ENCODE peak calls at places on chromosomes 6 and 20, in four cellular contexts. N is fibroblast of the aortic adventitia, K is uterus, U is adipocyte. O is an unnamed sample.

GRCh38 chr6:167576798-167577528 is 249.7 kb upstream of the AFDN start:
- DNase-seq in N (no peak), K (no peak), U (no peak), O (no peak)

GRCh38 chr20:58963060-58963584 is 17.9 kb upstream of the NELFCD start:
- DNase-seq in N (no peak), K (no peak), U (no peak), O (no peak)

GRCh38 chr6:27059621-27060425 is 187.7 kb upstream of the PRSS16 start:
- DNase-seq in N (no peak), K (no peak), U (no peak), O (no peak)

GRCh38 chr20:18524646-18525045 is 16.9 kb downstream of the SEC23B start:
- DNase-seq in N (peak; percentile 60), K (no peak), U (peak; percentile 51), O (no peak)

GRCh38 chr20:24423291-24423690 is 46.1 kb upstream of the SYNDIG1 start:
- DNase-seq in N (no peak), K (no peak), U (no peak), O (no peak)

GRCh38 chr6:28583463-28583862 is 57.8 kb downstream of the GPX5 start:
- DNase-seq in N (no peak), K (no peak), U (no peak), O (no peak)

GRCh38 chr20:37984018-37984785 is 49.1 kb downstream of the TTI1 start:
- DNase-seq in N (no peak), K (peak; percentile 19), U (no peak), O (peak; percentile 37)

GRCh38 chr6:41071501-41071922 is 644 bp downstream of the OARD1 start:
- DNase-seq in N (no peak), K (no peak), U (no peak), O (no peak)

GRCh38 chr6:168194732-168195565 is 115.9 kb upstream of the FRMD1 start:
- DNase-seq in N (no peak), K (peak; percentile 8), U (no peak), O (peak; percentile 4)

GRCh38 chr6:7146079-7146828 is 38.5 kb downstream of the RREB1 start:
- DNase-seq in N (peak; percentile 65), K (peak; percentile 55), U (peak; percentile 52), O (peak; percentile 58)

GRCh38 chr6:132512638-132513632 is at the start of gene STX7:
- DNase-seq in N (peak; percentile 84), K (peak; percentile 88), U (peak; percentile 95), O (peak; percentile 91)

GRCh38 chr20:10131612-10132345 is 86.9 kb upstream of the SNAP25 start:
- DNase-seq in N (peak; percentile 58), K (peak; percentile 25), U (peak; percentile 49), O (peak; percentile 63)

GRCh38 chr20:34923414-34923813 is 32.2 kb downstream of the GSS start:
- DNase-seq in N (no peak), K (no peak), U (no peak), O (no peak)

GRCh38 chr6:44104661-44105060 is 22.6 kb downstream of the MRPL14 start:
- DNase-seq in N (no peak), K (peak; percentile 68), U (no peak), O (peak; percentile 58)

GRCh38 chr6:99422912-99423311 is 2.2 kb downstream of the PNISR start:
- DNase-seq in N (no peak), K (no peak), U (no peak), O (no peak)
- H3K4me3 ChIP-seq in N (no peak overlapping the region), K (no peak overlapping the region), U (peak overlapping the region; percentile 93), O (no peak overlapping the region)

DNA sequence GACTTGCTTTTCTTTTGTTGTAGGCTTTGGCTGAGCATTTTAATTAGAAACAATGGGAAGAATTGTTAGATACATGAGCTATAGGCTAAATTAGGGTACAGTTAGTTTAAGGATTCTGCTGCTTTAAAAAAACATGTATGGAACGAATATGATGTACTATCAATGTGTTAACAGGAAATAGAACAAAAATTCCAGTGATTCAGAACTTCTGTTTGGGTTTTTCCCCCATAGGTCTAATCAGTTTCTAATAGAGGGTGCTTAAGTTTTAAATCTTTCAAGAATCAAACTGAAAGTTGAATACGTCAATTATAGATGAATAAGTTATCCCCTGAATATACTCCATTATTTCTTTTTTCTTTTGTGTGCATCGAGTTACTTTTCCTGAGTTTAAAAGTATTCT is 1.9 kb downstream of the TAB2 start:
- DNase-seq in N (no peak), K (no peak), U (no peak), O (no peak)
- H3K4me3 ChIP-seq in N (peak overlapping the region; percentile 78), K (no peak overlapping the region), U (peak overlapping the region; percentile 94), O (peak overlapping the region; percentile 98)

DNA sequence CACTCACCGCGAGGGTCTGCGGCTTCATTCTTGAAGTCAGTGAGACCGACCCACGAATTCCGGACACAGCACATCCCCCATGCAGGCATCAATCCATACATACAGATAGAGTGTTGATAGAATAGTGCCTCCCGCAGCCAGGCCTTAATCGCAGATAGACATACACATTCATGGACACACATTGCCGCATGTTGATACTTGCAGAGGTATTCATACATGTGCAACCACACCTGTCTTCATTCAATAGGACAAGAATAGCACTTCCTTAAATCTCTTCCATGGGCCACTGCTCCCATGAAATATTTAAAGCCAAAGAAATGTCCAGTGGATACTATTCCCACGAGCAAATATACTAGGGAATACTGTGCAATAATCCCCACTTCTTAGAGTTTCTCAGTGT is 170.5 kb downstream of the FRK start:
- DNase-seq in N (no peak), K (no peak), U (no peak), O (no peak)
- H3K4me3 ChIP-seq in N (no peak overlapping the region), K (no peak overlapping the region), U (no peak overlapping the region), O (no peak overlapping the region)

DNA sequence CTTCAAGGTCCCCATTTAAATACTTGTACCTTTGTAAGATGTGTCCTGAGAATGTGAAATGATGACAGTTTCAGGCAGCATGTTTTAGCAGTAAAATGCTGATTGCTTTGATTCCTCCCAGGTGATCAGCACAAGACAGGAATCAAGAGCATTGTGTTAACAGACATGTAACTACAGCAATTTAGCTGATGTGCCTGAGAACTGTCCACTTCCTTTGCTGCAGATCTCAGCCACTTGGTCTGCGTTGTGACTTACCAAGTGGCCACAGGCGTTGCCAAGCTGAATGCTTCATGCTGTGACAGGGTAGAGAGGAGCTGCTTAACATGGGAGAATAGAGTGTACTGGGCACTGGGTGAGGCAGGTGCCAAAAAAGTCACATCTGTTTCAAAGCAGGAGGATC is 767.0 kb upstream of the POU3F2 start:
- DNase-seq in N (no peak), K (no peak), U (no peak), O (no peak)
- H3K4me3 ChIP-seq in N (no peak overlapping the region), K (no peak overlapping the region), U (no peak overlapping the region), O (no peak overlapping the region)

GRCh38 chr6:15400572-15401004 is 154.7 kb downstream of the JARID2 start:
- DNase-seq in N (no peak), K (peak; percentile 41), U (no peak), O (peak; percentile 73)
- H3K4me3 ChIP-seq in N (no peak overlapping the region), K (peak overlapping the region; percentile 10), U (peak overlapping the region; percentile 69), O (peak overlapping the region; percentile 4)

GRCh38 chr20:50115591-50116367 is 2.8 kb upstream of the UBE2V1 start:
- DNase-seq in N (peak; percentile 98), K (peak; percentile 98), U (peak; percentile 99), O (peak; percentile 98)
- H3K4me3 ChIP-seq in N (peak overlapping the region; percentile 60), K (peak overlapping the region; percentile 33), U (peak overlapping the region; percentile 84), O (peak overlapping the region; percentile 35)

DNA sequence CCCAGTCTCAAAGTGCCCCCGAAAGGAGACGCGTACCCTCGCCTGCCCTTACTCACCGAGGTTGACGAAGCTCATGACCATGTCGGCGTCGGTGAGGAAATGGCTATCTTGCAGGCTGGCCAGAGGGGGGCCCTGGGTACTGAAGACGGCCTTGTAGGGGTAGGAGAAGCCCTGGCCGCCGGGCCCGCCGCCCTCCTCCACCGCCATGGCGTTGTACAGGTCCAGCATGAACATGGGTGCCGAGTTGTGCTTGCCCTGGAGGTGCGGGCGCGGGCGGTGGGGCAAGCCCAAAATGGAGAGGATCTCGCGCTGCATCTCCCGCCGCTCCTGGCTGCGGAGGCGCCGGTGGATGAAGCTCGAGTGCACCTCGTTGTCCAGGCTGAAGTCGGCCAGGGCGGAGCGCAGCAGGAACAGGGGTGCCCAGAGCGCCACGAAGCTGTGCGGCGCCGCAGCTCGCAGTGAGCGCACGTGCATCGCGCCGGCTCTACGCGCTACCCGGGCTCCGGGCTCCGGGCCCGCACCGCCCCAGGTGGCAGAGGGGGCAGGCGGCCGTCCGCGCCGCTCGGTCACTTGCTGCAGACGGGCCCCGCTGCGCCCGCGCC is 691 bp downstream of the BMP7 start:
- DNase-seq in N (no peak), K (no peak), U (no peak), O (no peak)
- H3K4me3 ChIP-seq in N (no peak overlapping the region), K (no peak overlapping the region), U (no peak overlapping the region), O (no peak overlapping the region)

GRCh38 chr6:21479140-21479539 is 114.4 kb upstream of the SOX4 start:
- DNase-seq in N (peak; percentile 71), K (peak; percentile 31), U (peak; percentile 58), O (peak; percentile 32)
- H3K4me3 ChIP-seq in N (peak overlapping the region; percentile 45), K (peak overlapping the region; percentile 4), U (peak overlapping the region; percentile 78), O (peak overlapping the region; percentile 41)

GRCh38 chr6:31680226-31680840 is 534 bp downstream of the LY6G5C start:
- DNase-seq in N (no peak), K (no peak), U (no peak), O (no peak)
- H3K4me3 ChIP-seq in N (peak overlapping the region; percentile 7), K (no peak overlapping the region), U (peak overlapping the region; percentile 28), O (no peak overlapping the region)

O was measured in adrenal gland.